ENCODE peak calls at places on chromosome 13, in five cellular contexts. A is AG04449; F is GM19239; U is iris pigment epithelial cell; Y is CD4-positive, alpha-beta memory T cell. B is an unnamed sample.

GRCh38 chr13:46903748-46904147 is 6.9 kb upstream of the HTR2A start:
- DNase-seq in A (no peak), F (no peak), U (peak; percentile 28), Y (no peak), B (peak; percentile 45)

GRCh38 chr13:96821381-96821780 is 172.9 kb downstream of the OXGR1 start:
- DNase-seq in A (no peak), F (no peak), U (peak; percentile 41), Y (no peak), B (peak; percentile 2)

GRCh38 chr13:44050450-44051063 is 170.9 kb downstream of the LACC1 start:
- DNase-seq in A (no peak), F (no peak), U (peak; percentile 47), Y (peak; percentile 21), B (no peak)

GRCh38 chr13:25967144-25967543 is 84.7 kb downstream of the SHISA2 start:
- DNase-seq in A (no peak), F (no peak), U (no peak), Y (no peak), B (no peak)

GRCh38 chr13:34847751-34848150 is 94.3 kb upstream of the NBEA start:
- DNase-seq in A (no peak), F (no peak), U (no peak), Y (no peak), B (no peak)

GRCh38 chr13:41268764-41269163 is 5.4 kb upstream of the MTRF1 start:
- DNase-seq in A (no peak), F (no peak), U (peak; percentile 17), Y (peak; percentile 2), B (peak; percentile 22)

GRCh38 chr13:90867336-90867683 is 480.2 kb upstream of the MIR17HG start:
- DNase-seq in A (no peak), F (no peak), U (peak; percentile 81), Y (no peak), B (peak; percentile 45)

GRCh38 chr13:35630551-35631275 is 154.2 kb upstream of the MAB21L1 start:
- DNase-seq in A (peak; percentile 33), F (peak; percentile 4), U (peak; percentile 64), Y (no peak), B (peak; percentile 43)

GRCh38 chr13:73248711-73249580 is 190.1 kb downstream of the KLF5 start:
- DNase-seq in A (no peak), F (no peak), U (no peak), Y (no peak), B (no peak)

GRCh38 chr13:114260818-114261217 is 20.6 kb upstream of the UPF3A start:
- DNase-seq in A (no peak), F (no peak), U (no peak), Y (no peak), B (no peak)

GRCh38 chr13:51825165-51825592 is 19.8 kb downstream of the TMEM272 start:
- DNase-seq in A (no peak), F (no peak), U (peak; percentile 67), Y (peak; percentile 79), B (peak; percentile 65)

GRCh38 chr13:21420706-21421105 is 38.4 kb downstream of the ZDHHC20 start:
- DNase-seq in A (no peak), F (no peak), U (peak; percentile 64), Y (no peak), B (peak; percentile 37)

GRCh38 chr13:23953860-23954512 is 56.7 kb upstream of the C1QTNF9B start:
- DNase-seq in A (no peak), F (no peak), U (no peak), Y (no peak), B (no peak)

GRCh38 chr13:71213252-71213821 is 653.7 kb downstream of the DACH1 start:
- DNase-seq in A (no peak), F (no peak), U (no peak), Y (no peak), B (no peak)

GRCh38 chr13:111900390-111901180 is 166.4 kb upstream of the SOX1 start:
- DNase-seq in A (no peak), F (no peak), U (no peak), Y (no peak), B (no peak)

GRCh38 chr13:79593121-79593520 is 112.2 kb downstream of the NDFIP2 start:
- DNase-seq in A (no peak), F (no peak), U (no peak), Y (no peak), B (no peak)

GRCh38 chr13:78675112-78675511 is 16.2 kb upstream of the OBI1 start:
- DNase-seq in A (no peak), F (no peak), U (no peak), Y (no peak), B (no peak)

GRCh38 chr13:91740811-91741210 is 342.4 kb downstream of the GPC5 start:
- DNase-seq in A (no peak), F (no peak), U (no peak), Y (no peak), B (no peak)

GRCh38 chr13:65600702-65601101 is 1629.4 kb downstream of the PCDH9 start:
- DNase-seq in A (no peak), F (no peak), U (peak; percentile 87), Y (no peak), B (peak; percentile 65)

GRCh38 chr13:75299913-75300862 is 181.8 kb downstream of the TBC1D4 start:
- DNase-seq in A (no peak), F (no peak), U (peak; percentile 79), Y (no peak), B (peak; percentile 55)

GRCh38 chr13:100644328-100644727 is 30.3 kb downstream of the TMTC4 start:
- DNase-seq in A (no peak), F (no peak), U (no peak), Y (no peak), B (no peak)

GRCh38 chr13:41601718-41602445 is 144.5 kb downstream of the RGCC start:
- DNase-seq in A (no peak), F (no peak), U (no peak), Y (no peak), B (no peak)

GRCh38 chr13:52879950-52880650 is 31.7 kb upstream of the PCDH8 start:
- DNase-seq in A (no peak), F (no peak), U (no peak), Y (no peak), B (no peak)

GRCh38 chr13:50375792-50376191 is 360.5 kb downstream of the KCNRG start:
- DNase-seq in A (peak; percentile 57), F (no peak), U (peak; percentile 65), Y (no peak), B (peak; percentile 84)

GRCh38 chr13:44088911-44089851 is 209.5 kb downstream of the LACC1 start:
- DNase-seq in A (no peak), F (no peak), U (no peak), Y (peak; percentile 7), B (no peak)

GRCh38 chr13:41059466-41059865 is 1.8 kb upstream of the WBP4 start:
- DNase-seq in A (no peak), F (no peak), U (no peak), Y (no peak), B (no peak)

GRCh38 chr13:113158946-113159345 is 498 bp downstream of the PROZ start:
- DNase-seq in A (no peak), F (no peak), U (no peak), Y (no peak), B (no peak)

GRCh38 chr13:21242236-21242635 is 65.8 kb downstream of the MRPL57 start:
- DNase-seq in A (no peak), F (no peak), U (no peak), Y (no peak), B (no peak)

GRCh38 chr13:36919206-36919832 is 719 bp downstream of the SMAD9 start:
- DNase-seq in A (no peak), F (no peak), U (peak; percentile 22), Y (no peak), B (peak; percentile 18)

GRCh38 chr13:46905249-46905648 is 8.4 kb upstream of the HTR2A start:
- DNase-seq in A (no peak), F (no peak), U (no peak), Y (no peak), B (no peak)

GRCh38 chr13:112603641-112604220 is 15.8 kb upstream of the TUBGCP3 start:
- DNase-seq in A (no peak), F (no peak), U (peak; percentile 43), Y (no peak), B (peak; percentile 56)

GRCh38 chr13:75417647-75418046 is 64.3 kb downstream of the TBC1D4 start:
- DNase-seq in A (no peak), F (no peak), U (no peak), Y (no peak), B (no peak)

GRCh38 chr13:111384441-111385181 is 64.2 kb downstream of the TEX29 start:
- DNase-seq in A (no peak), F (no peak), U (no peak), Y (no peak), B (no peak)

GRCh38 chr13:94947965-94948371 is 235.6 kb upstream of the SOX21 start:
- DNase-seq in A (no peak), F (no peak), U (no peak), Y (no peak), B (peak; percentile 41)

GRCh38 chr13:99640260-99640659 is 139.0 kb downstream of the TM9SF2 start:
- DNase-seq in A (no peak), F (no peak), U (no peak), Y (no peak), B (no peak)

GRCh38 chr13:98549006-98549727 is 27.7 kb downstream of the STK24 start:
- DNase-seq in A (peak; percentile 77), F (no peak), U (peak; percentile 98), Y (no peak), B (peak; percentile 89)

GRCh38 chr13:111508902-111509509 is 188.6 kb downstream of the TEX29 start:
- DNase-seq in A (no peak), F (no peak), U (no peak), Y (no peak), B (no peak)

GRCh38 chr13:66933527-66933926 is 296.6 kb downstream of the PCDH9 start:
- DNase-seq in A (no peak), F (no peak), U (no peak), Y (no peak), B (no peak)

GRCh38 chr13:72437458-72437857 is 290.0 kb downstream of the MZT1 start:
- DNase-seq in A (peak; percentile 59), F (no peak), U (peak; percentile 75), Y (no peak), B (peak; percentile 83)

GRCh38 chr13:66965146-66965545 is 265.0 kb downstream of the PCDH9 start:
- DNase-seq in A (no peak), F (no peak), U (no peak), Y (no peak), B (no peak)